ENCODE peak calls at places on chromosomes 4 and X, in ten cellular contexts. W is MV-4-11; S is non-pigmented ciliary epithelial cell; M is nucleus accumbens; K is stimulated activated CD4-positive, alpha-beta T cell treated with anti-CD3 and anti-CD28 coated beads, Interleukin-12 subunit alpha, Interleukin-12 subunit beta, amount 100 ng/mL, for 4 hours; O is HTR-8/SVneo; A is posterior cingulate gyrus; C is ureter; E is nephron progenitor cell; H is AG20443. Z is an unnamed sample.
A peak's percentile ranks its signal among the peaks of the same experiment; 100 is the strongest.

GRCh38 chr4:2402053-2402452 is 16.4 kb downstream of the ZFYVE28 start:
- DNase-seq in W (no peak), S (no peak), M (peak; percentile 72), K (peak; percentile 17), O (peak; percentile 39), A (peak; percentile 95), C (no peak), E (peak; percentile 91), H (peak; percentile 80), Z (no peak)

GRCh38 chr4:107760281-107760947 is 40.4 kb upstream of the PAPSS1 start:
- DNase-seq in W (no peak), S (no peak), M (no peak), K (no peak), O (no peak), A (no peak), C (no peak), E (no peak), H (peak; percentile 17), Z (no peak)

GRCh38 chr4:4880492-4880891 is 21.0 kb downstream of the MSX1 start:
- DNase-seq in W (no peak), S (no peak), M (no peak), K (no peak), O (no peak), A (no peak), C (no peak), E (no peak), H (no peak), Z (no peak)

GRCh38 chr4:11931266-11931665 is 502.6 kb upstream of the HS3ST1 start:
- DNase-seq in W (no peak), S (no peak), M (no peak), K (no peak), O (no peak), A (no peak), C (no peak), E (no peak), H (no peak), Z (no peak)

GRCh38 chr4:185165605-185166063 is 22.6 kb downstream of the SLC25A4 start:
- DNase-seq in W (peak; percentile 82), S (peak; percentile 71), M (no peak), K (no peak), O (no peak), A (no peak), C (no peak), E (no peak), H (peak; percentile 38), Z (no peak)

GRCh38 chrX:53028678-53029077 is 19.9 kb upstream of the GPR173 start:
- DNase-seq in W (no peak), S (no peak), M (no peak), K (no peak), O (no peak), A (no peak), C (no peak), E (no peak), H (no peak), Z (no peak)

GRCh38 chr4:156792462-156793085 is 179.0 kb downstream of the PDGFC start:
- DNase-seq in W (no peak), S (no peak), M (no peak), K (no peak), O (no peak), A (no peak), C (no peak), E (no peak), H (no peak), Z (no peak)

GRCh38 chr4:161564230-161564834 is 599.5 kb downstream of the FSTL5 start:
- DNase-seq in W (no peak), S (no peak), M (no peak), K (no peak), O (no peak), A (no peak), C (no peak), E (no peak), H (no peak), Z (no peak)

Z was measured in RWPE2.